ENCODE peak calls at places on chromosome 17, in four cellular contexts. One of them, this sample, is unnamed.

GRCh38 chr17:38584350-38584925 is 21.3 kb downstream of the SRCIN1 start:
- DNase-seq in mesenchymal stem cell: peak
- DNase-seq in mesendoderm: peak
- DNase-seq in H1: no peak
- DNase-seq in this sample: no peak

GRCh38 chr17:70378005-70378404 is 208.7 kb downstream of the KCNJ2 start:
- DNase-seq in mesenchymal stem cell: peak
- DNase-seq in mesendoderm: peak
- DNase-seq in H1: no peak
- DNase-seq in this sample: no peak

GRCh38 chr17:82998637-82999036 is 80.8 kb upstream of the METRNL start:
- DNase-seq in mesenchymal stem cell: no peak
- DNase-seq in mesendoderm: no peak
- DNase-seq in H1: no peak
- DNase-seq in this sample: no peak

GRCh38 chr17:20934288-20934687 is 108.5 kb downstream of the USP22 start:
- DNase-seq in mesenchymal stem cell: no peak
- DNase-seq in mesendoderm: no peak
- DNase-seq in H1: no peak
- DNase-seq in this sample: no peak

GRCh38 chr17:21464611-21465021 is 88.5 kb downstream of the KCNJ12 start:
- DNase-seq in mesenchymal stem cell: no peak
- DNase-seq in mesendoderm: peak
- DNase-seq in H1: no peak
- DNase-seq in this sample: no peak

GRCh38 chr17:8053600-8053999 is 14.7 kb downstream of the ALOX15B start:
- DNase-seq in mesenchymal stem cell: no peak
- DNase-seq in mesendoderm: no peak
- DNase-seq in H1: no peak
- DNase-seq in this sample: no peak

GRCh38 chr17:12974319-12974661 is 43.5 kb downstream of the ELAC2 start:
- DNase-seq in mesenchymal stem cell: no peak
- DNase-seq in mesendoderm: no peak
- DNase-seq in H1: no peak
- DNase-seq in this sample: no peak

GRCh38 chr17:44354582-44355309 is 8.9 kb downstream of the FAM171A2 start:
- DNase-seq in mesenchymal stem cell: no peak
- DNase-seq in mesendoderm: peak
- DNase-seq in H1: no peak
- DNase-seq in this sample: peak

GRCh38 chr17:81046770-81047359 is 11.9 kb downstream of the BAIAP2 start:
- DNase-seq in mesenchymal stem cell: peak
- DNase-seq in mesendoderm: no peak
- DNase-seq in H1: no peak
- DNase-seq in this sample: no peak

GRCh38 chr17:31597646-31598387 is 206.3 kb downstream of the RAB11FIP4 start:
- DNase-seq in mesenchymal stem cell: no peak
- DNase-seq in mesendoderm: no peak
- DNase-seq in H1: no peak
- DNase-seq in this sample: no peak
- H3K4ac ChIP-seq in mesenchymal stem cell: peak
- H3K4ac ChIP-seq in mesendoderm: no peak
- H3K4ac ChIP-seq in H1: peak
- H3K4ac ChIP-seq in this sample: no peak

GRCh38 chr17:77470330-77470786 is 329.6 kb downstream of the SEC14L1 start:
- DNase-seq in mesenchymal stem cell: no peak
- DNase-seq in mesendoderm: no peak
- DNase-seq in H1: no peak
- DNase-seq in this sample: no peak

GRCh38 chr17:77472837-77473214 is 332.1 kb downstream of the SEC14L1 start:
- DNase-seq in mesenchymal stem cell: peak
- DNase-seq in mesendoderm: no peak
- DNase-seq in H1: no peak
- DNase-seq in this sample: no peak

GRCh38 chr17:77473615-77474226 is 333.0 kb downstream of the SEC14L1 start:
- DNase-seq in mesenchymal stem cell: no peak
- DNase-seq in mesendoderm: peak
- DNase-seq in H1: no peak
- DNase-seq in this sample: no peak

GRCh38 chr17:77470800-77471733 is 330.3 kb downstream of the SEC14L1 start:
- DNase-seq in mesenchymal stem cell: peak
- DNase-seq in mesendoderm: peak
- DNase-seq in H1: no peak
- DNase-seq in this sample: no peak

GRCh38 chr17:77471984-77472836 is 331.4 kb downstream of the SEC14L1 start:
- DNase-seq in mesenchymal stem cell: peak
- DNase-seq in mesendoderm: peak
- DNase-seq in H1: no peak
- DNase-seq in this sample: no peak
- H3K9ac ChIP-seq in mesenchymal stem cell: peak
- H3K9ac ChIP-seq in mesendoderm: peak
- H3K9ac ChIP-seq in H1: peak
- H3K9ac ChIP-seq in this sample: no peak

GRCh38 chr17:78883533-78884131 is 19.4 kb downstream of the CEP295NL start:
- DNase-seq in mesenchymal stem cell: peak
- DNase-seq in mesendoderm: peak
- DNase-seq in H1: no peak
- DNase-seq in this sample: peak

GRCh38 chr17:78883090-78883532 is 19.9 kb downstream of the CEP295NL start:
- DNase-seq in mesenchymal stem cell: peak
- DNase-seq in mesendoderm: peak
- DNase-seq in H1: no peak
- DNase-seq in this sample: no peak

GRCh38 chr17:78885956-78886355 is 17.0 kb downstream of the CEP295NL start:
- DNase-seq in mesenchymal stem cell: no peak
- DNase-seq in mesendoderm: no peak
- DNase-seq in H1: no peak
- DNase-seq in this sample: no peak

GRCh38 chr17:78884876-78885667 is 17.9 kb downstream of the CEP295NL start:
- DNase-seq in mesenchymal stem cell: no peak
- DNase-seq in mesendoderm: no peak
- DNase-seq in H1: no peak
- DNase-seq in this sample: no peak

GRCh38 chr17:78884148-78884870 is 18.7 kb downstream of the CEP295NL start:
- DNase-seq in mesenchymal stem cell: peak
- DNase-seq in mesendoderm: peak
- DNase-seq in H1: no peak
- DNase-seq in this sample: no peak
- H3K27ac ChIP-seq in mesenchymal stem cell: peak
- H3K27ac ChIP-seq in mesendoderm: peak
- H3K27ac ChIP-seq in H1: peak
- H3K27ac ChIP-seq in this sample: peak

DNA sequence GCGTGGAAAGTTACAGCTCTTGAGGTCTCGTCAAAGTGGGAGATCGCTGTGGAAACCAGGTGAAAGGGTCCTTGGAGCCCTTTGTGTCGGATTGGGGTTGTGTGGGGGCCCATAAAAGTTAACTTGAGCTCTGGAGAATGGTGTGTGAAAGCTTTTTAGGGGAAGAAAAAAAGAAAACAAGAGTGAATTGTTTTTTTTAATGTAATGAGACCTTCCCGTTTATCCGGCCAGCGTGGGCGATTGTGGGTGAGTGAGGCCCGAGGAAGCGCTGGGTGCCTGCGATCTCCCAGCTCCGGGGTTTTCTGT is 150.6 kb downstream of the MSI2 start:
- DNase-seq in mesenchymal stem cell: no peak
- DNase-seq in mesendoderm: no peak
- DNase-seq in H1: no peak
- DNase-seq in this sample: no peak
- H3K4ac ChIP-seq in mesenchymal stem cell: no peak
- H3K4ac ChIP-seq in mesendoderm: no peak
- H3K4ac ChIP-seq in H1: no peak
- H3K4ac ChIP-seq in this sample: no peak

GRCh38 chr17:78180083-78180482 is 6.8 kb downstream of the TK1 start:
- DNase-seq in mesenchymal stem cell: peak
- DNase-seq in mesendoderm: no peak
- DNase-seq in H1: no peak
- DNase-seq in this sample: no peak
- H3K9ac ChIP-seq in mesenchymal stem cell: no peak
- H3K9ac ChIP-seq in mesendoderm: no peak
- H3K9ac ChIP-seq in H1: no peak
- H3K9ac ChIP-seq in this sample: no peak

GRCh38 chr17:58219789-58220183 is 731 bp upstream of the MKS1 start:
- DNase-seq in mesenchymal stem cell: no peak
- DNase-seq in mesendoderm: no peak
- DNase-seq in H1: no peak
- DNase-seq in this sample: no peak
- H3K27ac ChIP-seq in mesenchymal stem cell: no peak
- H3K27ac ChIP-seq in mesendoderm: no peak
- H3K27ac ChIP-seq in H1: no peak
- H3K27ac ChIP-seq in this sample: no peak

DNA sequence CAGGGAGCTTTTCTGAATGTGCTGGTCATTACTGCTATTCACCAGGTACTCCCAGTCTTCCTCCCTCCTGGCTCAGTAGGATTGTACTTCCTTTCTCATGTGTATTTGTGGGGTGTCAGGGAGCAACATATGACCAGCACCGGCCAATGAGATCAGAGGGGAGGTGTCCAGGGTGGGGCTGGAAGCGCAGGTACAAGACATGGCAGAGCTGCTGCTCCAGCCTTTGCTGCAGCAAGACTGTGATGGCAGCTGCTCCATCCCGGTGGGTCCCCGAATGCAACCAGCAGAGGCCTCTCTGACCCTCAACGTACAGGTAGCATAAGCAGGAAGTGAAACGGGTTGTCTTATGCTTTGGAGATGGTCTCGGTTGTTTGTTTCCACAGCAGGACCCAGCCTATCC is 53.8 kb upstream of the CACNG5 start:
- DNase-seq in mesenchymal stem cell: no peak
- DNase-seq in mesendoderm: no peak
- DNase-seq in H1: no peak
- DNase-seq in this sample: no peak
- H3K4ac ChIP-seq in mesenchymal stem cell: no peak
- H3K4ac ChIP-seq in mesendoderm: no peak
- H3K4ac ChIP-seq in H1: no peak
- H3K4ac ChIP-seq in this sample: no peak

GRCh38 chr17:40499551-40500189 is 1.8 kb downstream of the TNS4 start:
- DNase-seq in mesenchymal stem cell: peak
- DNase-seq in mesendoderm: peak
- DNase-seq in H1: no peak
- DNase-seq in this sample: no peak
- H3K9ac ChIP-seq in mesenchymal stem cell: peak
- H3K9ac ChIP-seq in mesendoderm: peak
- H3K9ac ChIP-seq in H1: no peak
- H3K9ac ChIP-seq in this sample: no peak